ENCODE peak calls at places on chromosome 19, in four cellular contexts. F is left lung, X is GM23248, Q is gastrocnemius medialis. K is an unnamed sample.
A peak's percentile ranks its signal among the peaks of the same experiment; 100 is the strongest.

GRCh38 chr19:39297931-39298634 is 1.9 kb downstream of the IFNL1 start:
- DNase-seq in F (no peak), X (no peak), Q (peak; percentile 15), K (no peak)

GRCh38 chr19:48671456-48671995 is 1.3 kb downstream of the NTN5 start:
- DNase-seq in F (no peak), X (no peak), Q (no peak), K (no peak)

GRCh38 chr19:11698231-11698630 is 40.5 kb downstream of the ZNF823 start:
- DNase-seq in F (no peak), X (no peak), Q (no peak), K (no peak)

GRCh38 chr19:39407644-39408391 is 1.2 kb downstream of the ZFP36 start:
- DNase-seq in F (peak; percentile 74), X (peak; percentile 64), Q (peak; percentile 67), K (no peak)

GRCh38 chr19:39237200-39238184 is 7.3 kb downstream of the IFNL3 start:
- DNase-seq in F (peak; percentile 78), X (no peak), Q (no peak), K (no peak)

GRCh38 chr19:51703655-51704515 is 10.8 kb downstream of the SPACA6 start:
- DNase-seq in F (peak; percentile 97), X (peak; percentile 97), Q (peak; percentile 87), K (peak; percentile 96)

GRCh38 chr19:48961051-48961649 is 4.0 kb upstream of the FTL start:
- DNase-seq in F (no peak), X (no peak), Q (peak; percentile 36), K (no peak)

GRCh38 chr19:1566392-1567115 is 1.6 kb downstream of the MEX3D start:
- DNase-seq in F (peak; percentile 76), X (peak; percentile 90), Q (no peak), K (no peak)

GRCh38 chr19:8445488-8446001 is 770 bp downstream of the HNRNPM start:
- DNase-seq in F (peak; percentile 64), X (peak; percentile 69), Q (peak; percentile 44), K (no peak)

GRCh38 chr19:20197747-20198146 is 30.7 kb downstream of the ZNF486 start:
- DNase-seq in F (no peak), X (no peak), Q (no peak), K (no peak)

GRCh38 chr19:48817585-48818124 is 6.8 kb upstream of the BCAT2 start:
- DNase-seq in F (no peak), X (no peak), Q (no peak), K (no peak)

GRCh38 chr19:5968431-5969373 is 9.2 kb downstream of the RANBP3 start:
- DNase-seq in F (peak; percentile 74), X (no peak), Q (no peak), K (no peak)
- H3K4me1 ChIP-seq in F (peaks cover 78% of the 10 kb centered on the region), X (peaks cover 26% of the 10 kb centered on the region), Q (peaks cover 53% of the 10 kb centered on the region), K (peaks cover 32% of the 10 kb centered on the region)

DNA sequence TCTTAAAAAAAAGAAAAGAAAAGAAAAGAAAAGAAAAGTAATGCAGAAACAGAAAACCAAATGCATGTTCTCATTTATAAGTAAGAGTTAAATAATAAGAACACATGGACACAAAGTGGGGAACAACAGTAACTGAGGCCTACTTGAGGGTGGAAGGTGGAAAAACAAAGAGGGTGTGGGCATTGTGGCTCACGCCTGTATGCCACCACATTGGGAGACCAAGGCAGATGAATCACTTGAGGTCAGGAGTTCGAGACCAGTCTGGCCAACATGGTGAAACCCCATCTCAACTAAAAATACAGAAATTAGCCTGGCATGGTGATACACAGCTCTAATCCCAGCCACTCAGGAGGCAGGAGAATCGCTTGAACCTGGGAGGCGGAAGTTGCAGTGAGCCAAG is 8.1 kb downstream of the ZNF708 start:
- DNase-seq in F (no peak), X (peak; percentile 44), Q (no peak), K (no peak)
- H3K27ac ChIP-seq in F (no peak overlapping the region), X (peak overlapping the region; percentile 93), Q (no peak overlapping the region), K (no peak overlapping the region)

GRCh38 chr19:14661372-14661924 is 13.2 kb downstream of the ADGRE3 start:
- DNase-seq in F (peak; percentile 35), X (no peak), Q (no peak), K (no peak)
- H3K4me1 ChIP-seq in F (peaks cover 14% of the 10 kb centered on the region), X (no peaks in the 10 kb centered on the region), Q (no peaks in the 10 kb centered on the region), K (no peaks in the 10 kb centered on the region)

DNA sequence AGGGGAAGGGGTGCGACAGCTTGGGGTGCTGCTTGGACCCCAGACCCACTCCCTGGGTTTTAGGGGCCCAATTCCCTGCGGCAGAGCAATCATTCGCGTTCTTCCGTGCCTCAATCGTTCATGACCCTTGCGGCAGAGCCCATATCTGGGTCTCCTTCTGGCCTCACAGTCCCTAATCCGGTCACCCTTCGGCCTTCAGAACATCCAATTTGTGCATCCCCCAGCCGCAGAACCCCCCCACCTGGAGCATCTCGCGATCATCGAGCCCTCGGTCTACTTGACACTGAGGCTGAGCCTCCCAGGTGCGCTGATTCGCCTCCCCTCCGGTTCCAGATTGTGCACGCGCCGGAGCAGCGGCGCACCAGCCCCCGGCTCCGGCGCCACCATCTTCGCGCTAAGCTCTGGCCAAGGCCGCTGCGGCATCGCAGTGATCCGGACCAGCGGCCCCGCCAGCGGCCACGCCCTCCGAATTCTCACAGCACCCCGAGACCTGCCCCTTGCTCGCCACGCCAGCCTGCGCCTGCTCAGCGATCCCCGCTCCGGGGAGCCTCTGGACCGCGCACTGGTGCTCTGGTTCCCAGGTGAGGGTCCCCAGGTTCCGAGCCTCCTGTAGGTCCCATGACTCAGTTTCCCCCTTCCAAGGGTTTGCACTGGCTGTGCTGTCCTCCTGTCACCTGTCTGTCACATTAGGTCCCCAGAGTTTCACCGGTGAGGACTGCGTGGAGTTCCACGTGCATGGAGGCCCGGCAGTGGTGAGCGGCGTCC is 504 bp downstream of the GTPBP3 start:
- DNase-seq in F (no peak), X (peak; percentile 70), Q (no peak), K (no peak)
- H3K27ac ChIP-seq in F (peak overlapping the region; percentile 92), X (peak overlapping the region; percentile 15), Q (peak overlapping the region; percentile 93), K (peak overlapping the region; percentile 28)

GRCh38 chr19:56144816-56145215 is 3.7 kb downstream of the ZNF444 start:
- DNase-seq in F (no peak), X (no peak), Q (no peak), K (no peak)
- H3K4me1 ChIP-seq in F (peaks cover 35% of the 10 kb centered on the region), X (no peaks in the 10 kb centered on the region), Q (peaks cover 20% of the 10 kb centered on the region), K (peaks cover 22% of the 10 kb centered on the region)

K was measured in thoracic aorta.